ENCODE peak calls at places on chromosomes 13 and 19, in four cellular contexts. One of them, this sample, is unnamed.

GRCh38 chr13:98647121-98647520 is 70.2 kb upstream of the STK24 start:
- DNase-seq in lower leg skin: no peak
- DNase-seq in cardiac fibroblast: no peak
- DNase-seq in GM23338: no peak
- DNase-seq in this sample: no peak

GRCh38 chr13:95926231-95926630 is 127.0 kb downstream of the UGGT2 start:
- DNase-seq in lower leg skin: no peak
- DNase-seq in cardiac fibroblast: no peak
- DNase-seq in GM23338: no peak
- DNase-seq in this sample: no peak

GRCh38 chr13:102233566-102234208 is 168.2 kb downstream of the FGF14 start:
- DNase-seq in lower leg skin: no peak
- DNase-seq in cardiac fibroblast: no peak
- DNase-seq in GM23338: no peak
- DNase-seq in this sample: no peak

GRCh38 chr13:25860862-25861261 is 191.0 kb downstream of the SHISA2 start:
- DNase-seq in lower leg skin: no peak
- DNase-seq in cardiac fibroblast: peak
- DNase-seq in GM23338: no peak
- DNase-seq in this sample: no peak

GRCh38 chr13:45209229-45209628 is 8.4 kb upstream of the KCTD4 start:
- DNase-seq in lower leg skin: no peak
- DNase-seq in cardiac fibroblast: no peak
- DNase-seq in GM23338: no peak
- DNase-seq in this sample: no peak

GRCh38 chr13:52847682-52848432 is 583 bp downstream of the PCDH8 start:
- DNase-seq in lower leg skin: no peak
- DNase-seq in cardiac fibroblast: no peak
- DNase-seq in GM23338: peak
- DNase-seq in this sample: no peak

GRCh38 chr19:8573316-8573715 is 3.9 kb downstream of the MYO1F start:
- DNase-seq in lower leg skin: no peak
- DNase-seq in cardiac fibroblast: no peak
- DNase-seq in GM23338: no peak
- DNase-seq in this sample: no peak

GRCh38 chr19:2422951-2423880 is 4.2 kb downstream of the TIMM13 start:
- DNase-seq in lower leg skin: no peak
- DNase-seq in cardiac fibroblast: no peak
- DNase-seq in GM23338: no peak
- DNase-seq in this sample: no peak

GRCh38 chr19:29445246-29445645 is 80.5 kb upstream of the VSTM2B start:
- DNase-seq in lower leg skin: no peak
- DNase-seq in cardiac fibroblast: no peak
- DNase-seq in GM23338: no peak
- DNase-seq in this sample: no peak

GRCh38 chr13:110925023-110925608 is 10.2 kb upstream of the ANKRD10 start:
- DNase-seq in lower leg skin: no peak
- DNase-seq in cardiac fibroblast: no peak
- DNase-seq in GM23338: peak
- DNase-seq in this sample: no peak

GRCh38 chr13:20940083-20940482 is 37.5 kb upstream of the XPO4 start:
- DNase-seq in lower leg skin: no peak
- DNase-seq in cardiac fibroblast: peak
- DNase-seq in GM23338: no peak
- DNase-seq in this sample: no peak

This sample was measured in esophagus muscularis mucosa.